ENCODE peak calls at places on chromosomes 13 and 19, in seven cellular contexts. C is left lung, V is brain microvascular endothelial cell, H is GM23338, T is BE2C, Z is colonic mucosa, N is right atrium auricular region. R is an unnamed sample.

GRCh38 chr19:55550321-55550650 is 4.9 kb upstream of the SBK3 start:
- DNase-seq in C (no peak), N (no peak), V (peak; percentile 63), Z (no peak), H (peak; percentile 83), T (no peak), R (no peak)

GRCh38 chr19:41616785-41617621 is 9.9 kb downstream of the CEACAM4 start:
- DNase-seq in C (no peak), Z (no peak), V (peak; percentile 5), T (no peak), N (no peak), H (peak; percentile 81), R (no peak)

GRCh38 chr13:78524936-78525335 is 78.4 kb downstream of the POU4F1 start:
- DNase-seq in N (no peak), V (no peak), C (no peak), T (no peak), Z (no peak), H (no peak), R (no peak)

GRCh38 chr13:113002206-113002821 is 33.3 kb downstream of the MCF2L start:
- DNase-seq in T (peak; percentile 76), Z (no peak), H (peak; percentile 69), C (no peak), N (no peak), V (no peak), R (no peak)

GRCh38 chr19:6020972-6021805 is 43.2 kb upstream of the RANBP3 start:
- DNase-seq in V (no peak), T (no peak), N (no peak), C (peak; percentile 41), Z (no peak), H (no peak), R (no peak)

GRCh38 chr19:41698746-41699230 is 9.6 kb upstream of the CEACAM5 start:
- DNase-seq in C (no peak), N (no peak), T (no peak), H (no peak), V (no peak), Z (peak; percentile 51), R (no peak)

GRCh38 chr13:48492123-48493075 is 40.5 kb downstream of the RCBTB2 start:
- DNase-seq in H (no peak), C (peak; percentile 86), V (peak; percentile 11), Z (peak; percentile 56), T (peak; percentile 83), N (peak; percentile 85), R (peak; percentile 63)

GRCh38 chr13:112457485-112457884 is 81.3 kb downstream of the SPACA7 start:
- DNase-seq in T (no peak), V (no peak), H (no peak), C (peak; percentile 66), N (peak; percentile 36), Z (peak; percentile 7), R (no peak)

GRCh38 chr19:4065430-4066175 is 1.1 kb downstream of the ZBTB7A start:
- DNase-seq in N (peak; percentile 96), Z (peak; percentile 94), V (peak; percentile 91), T (peak; percentile 98), C (peak; percentile 97), H (peak; percentile 96), R (peak; percentile 95)

GRCh38 chr13:60351326-60351725 is 45.7 kb upstream of the TDRD3 start:
- DNase-seq in V (peak; percentile 78), H (no peak), Z (no peak), N (no peak), T (no peak), C (no peak), R (no peak)

GRCh38 chr19:50173144-50173543 is 10.1 kb upstream of the IZUMO2 start:
- DNase-seq in T (no peak), H (no peak), N (no peak), Z (peak; percentile 85), C (no peak), V (no peak), R (no peak)

GRCh38 chr13:89029062-89029461 is 1357.9 kb downstream of the SLITRK5 start:
- DNase-seq in V (no peak), H (no peak), N (no peak), Z (no peak), T (no peak), C (no peak), R (no peak)

GRCh38 chr19:18464646-18465045 is 26.7 kb upstream of the ISYNA1 start:
- DNase-seq in N (peak; percentile 88), H (no peak), T (no peak), Z (peak; percentile 80), C (peak; percentile 52), V (peak; percentile 82), R (peak; percentile 79)

GRCh38 chr19:6045108-6045507 is 65.2 kb downstream of the RFX2 start:
- DNase-seq in C (no peak), T (no peak), N (peak; percentile 21), H (no peak), Z (no peak), V (no peak), R (peak; percentile 10)

GRCh38 chr13:113049981-113050380 is 55.6 kb upstream of the F7 start:
- DNase-seq in Z (no peak), N (no peak), H (no peak), C (no peak), T (no peak), V (no peak), R (no peak)

GRCh38 chr19:4367336-4367723 is 24.0 kb downstream of the MPND start:
- DNase-seq in T (no peak), Z (no peak), N (no peak), C (no peak), H (no peak), V (no peak), R (no peak)

GRCh38 chr19:35790981-35791813 is 15.8 kb downstream of the ARHGAP33 start:
- DNase-seq in N (no peak), H (peak; percentile 41), V (no peak), T (no peak), Z (no peak), C (no peak), R (no peak)
- H3K4me3 ChIP-seq in N (no peak overlapping the region), H (no peak overlapping the region), V (no peak overlapping the region), T (no peak overlapping the region), Z (no peak overlapping the region), C (no peak overlapping the region), R (no peak overlapping the region)

GRCh38 chr19:47151627-47152026 is 21.0 kb downstream of the SAE1 start:
- DNase-seq in Z (no peak), C (no peak), H (no peak), T (no peak), N (no peak), V (no peak), R (no peak)

GRCh38 chr19:47155141-47155540 is 24.5 kb downstream of the SAE1 start:
- DNase-seq in Z (peak; percentile 43), V (no peak), H (no peak), C (no peak), T (no peak), N (no peak), R (peak; percentile 22)

GRCh38 chr19:47152632-47153031 is 22.0 kb downstream of the SAE1 start:
- DNase-seq in H (no peak), C (no peak), N (no peak), V (no peak), Z (peak; percentile 58), T (no peak), R (no peak)

GRCh38 chr19:47153266-47153665 is 22.6 kb downstream of the SAE1 start:
- DNase-seq in V (no peak), H (no peak), Z (no peak), T (no peak), N (no peak), C (no peak), R (no peak)

GRCh38 chr19:47152205-47152604 is 21.6 kb downstream of the SAE1 start:
- DNase-seq in N (no peak), V (no peak), T (no peak), H (no peak), Z (no peak), C (no peak), R (no peak)
- H3K36me3 ChIP-seq in N (peaks cover 49% of the 10 kb centered on the region), V (peaks cover 59% of the 10 kb centered on the region), T (peaks cover 93% of the 10 kb centered on the region), H (peaks cover 62% of the 10 kb centered on the region), Z (peaks cover under 1% of the 10 kb centered on the region), C (no peaks in the 10 kb centered on the region), R (no peaks in the 10 kb centered on the region)

GRCh38 chr13:110275931-110276552 is 30.9 kb downstream of the COL4A1 start:
- DNase-seq in C (no peak), N (peak; percentile 58), Z (no peak), V (no peak), T (no peak), H (no peak), R (peak; percentile 70)

GRCh38 chr13:110273254-110273653 is 33.7 kb downstream of the COL4A1 start:
- DNase-seq in V (no peak), Z (no peak), N (no peak), T (no peak), C (no peak), H (no peak), R (no peak)

GRCh38 chr13:110276553-110276950 is 30.4 kb downstream of the COL4A1 start:
- DNase-seq in H (no peak), V (no peak), T (no peak), Z (no peak), C (no peak), N (no peak), R (no peak)

GRCh38 chr13:110272651-110273050 is 34.3 kb downstream of the COL4A1 start:
- DNase-seq in H (no peak), N (no peak), C (no peak), T (no peak), V (no peak), Z (no peak), R (no peak)

DNA sequence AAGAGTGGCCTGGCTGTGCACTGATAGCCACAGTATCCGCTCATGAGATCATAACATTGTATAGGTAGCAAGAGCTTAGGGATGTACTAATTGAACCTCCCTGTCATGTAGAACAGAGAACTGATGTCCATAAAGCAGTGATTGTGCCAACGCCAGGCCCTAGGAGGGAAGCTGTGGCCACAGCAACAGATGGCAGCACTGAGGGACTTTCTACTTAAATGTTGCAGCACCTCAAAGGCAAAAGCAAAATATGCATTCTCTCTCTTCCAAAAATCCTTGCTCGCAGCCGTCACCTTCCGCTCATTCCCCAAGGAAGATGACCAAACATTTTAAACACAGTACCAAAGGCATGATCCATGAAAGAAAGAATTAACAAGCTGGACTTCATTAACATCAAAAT is 32.3 kb downstream of the COL4A1 start:
- DNase-seq in T (no peak), Z (no peak), N (peak; percentile 67), V (no peak), C (no peak), H (peak; percentile 41), R (no peak)
- TF ChIP-seq CTCF in T (no peak), Z (no peak), N (peak; percentile 60), V (peak; percentile 56), C (no peak), H (peak; percentile 43), R (no peak)

DNA sequence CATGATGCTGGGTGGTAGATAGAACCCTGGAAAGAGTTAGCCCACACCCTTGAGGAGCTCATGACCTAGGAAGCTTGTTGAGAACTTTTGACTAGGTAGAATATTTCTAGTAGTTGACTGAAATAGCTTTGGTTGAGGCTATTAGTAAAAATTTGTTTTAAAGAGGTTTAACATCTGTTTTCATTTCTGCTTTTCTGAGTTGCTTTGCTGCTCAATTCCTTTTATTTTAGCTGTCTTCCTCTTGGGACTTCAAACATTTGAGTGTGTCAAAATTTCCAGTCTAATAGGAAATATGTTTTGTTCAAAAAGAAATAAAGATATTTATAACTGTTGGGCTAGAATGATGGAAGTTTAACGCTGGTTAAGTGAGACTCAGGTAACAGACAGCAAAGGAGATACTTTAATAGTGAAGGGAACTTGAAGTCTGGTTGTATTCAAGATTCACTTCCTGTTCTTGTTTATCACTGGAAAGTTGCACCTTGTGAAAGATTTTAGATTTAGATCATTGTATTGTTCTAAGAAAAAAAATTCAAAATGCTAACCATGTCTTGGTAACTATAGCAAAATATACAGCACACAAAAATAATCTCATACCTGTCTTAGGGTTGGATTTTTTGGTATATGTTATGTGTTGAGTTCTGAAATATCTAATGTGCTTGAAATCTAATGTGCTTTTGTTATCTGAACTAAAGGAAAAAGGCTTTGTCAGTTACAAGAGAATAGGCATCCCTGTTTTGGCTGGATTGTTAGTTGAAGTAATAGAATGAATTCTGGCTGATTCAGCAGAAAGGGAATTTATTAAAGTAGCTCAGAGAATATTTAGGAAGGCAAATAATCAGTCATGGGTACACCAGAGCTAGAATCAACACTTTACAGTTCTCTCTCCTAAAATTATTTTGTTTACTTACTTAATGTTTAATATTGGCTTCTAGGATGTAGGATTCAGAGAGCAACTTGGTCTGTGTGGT is 24.4 kb upstream of the GPR18 start:
- DNase-seq in H (no peak), N (no peak), C (no peak), V (no peak), T (no peak), Z (no peak), R (no peak)
- H3K4me3 ChIP-seq in H (no peak overlapping the region), N (no peak overlapping the region), C (no peak overlapping the region), V (no peak overlapping the region), T (no peak overlapping the region), Z (no peak overlapping the region), R (no peak overlapping the region)

R was measured in uterus.